ENCODE peak calls at places on chromosomes 5 and 9, in ten cellular contexts. P is HCT116; I is heart right ventricle; U is tibial nerve; W is CD4-positive, alpha-beta T cell; Z is right atrium auricular region; F is PC-3; H is PC-9; O is CD4-positive, CD25-positive, alpha-beta regulatory T cell; A is endodermal cell. R is an unnamed sample. For H3K27me3 and H3K9me3, the result is how much of the 10 kb centered on the place peaks cover.

GRCh38 chr9:122116040-122116439 is 22.9 kb upstream of the TTLL11 start:
- DNase-seq in P (no peak), I (no peak), U (no peak), W (no peak), Z (no peak), F (no peak), H (no peak), O (no peak), A (peak), R (no peak)

GRCh38 chr9:94479757-94480156 is 75.1 kb upstream of the PCAT7 start:
- DNase-seq in P (no peak), I (no peak), U (no peak), W (no peak), Z (no peak), F (no peak), H (no peak), O (no peak), A (no peak), R (no peak)

GRCh38 chr5:83608122-83608521 is 112.5 kb downstream of the HAPLN1 start:
- DNase-seq in P (peak), I (no peak), U (no peak), W (no peak), Z (no peak), F (peak), H (peak), O (no peak), A (peak), R (no peak)

GRCh38 chr5:76489877-76490688 is 87.0 kb downstream of the IQGAP2 start:
- DNase-seq in P (no peak), I (no peak), U (no peak), W (no peak), Z (no peak), F (no peak), H (no peak), O (no peak), A (no peak), R (no peak)

GRCh38 chr5:15499528-15500325 is at the start of gene FBXL7:
- DNase-seq in P (no peak), I (peak), U (peak), W (no peak), Z (peak), F (peak), H (no peak), O (no peak), A (peak), R (no peak)

GRCh38 chr5:24208540-24209141 is 436.1 kb downstream of the CDH10 start:
- DNase-seq in P (no peak), I (no peak), U (no peak), W (no peak), Z (no peak), F (no peak), H (no peak), O (no peak), A (peak), R (no peak)

GRCh38 chr5:141874262-141874964 is 3.8 kb downstream of the PCDH1 start:
- DNase-seq in P (no peak), I (no peak), U (no peak), W (no peak), Z (no peak), F (no peak), H (peak), O (no peak), A (peak), R (no peak)

GRCh38 chr9:93182572-93182971 is 1.4 kb upstream of the WNK2 start:
- DNase-seq in P (no peak), I (no peak), U (no peak), W (no peak), Z (no peak), F (no peak), H (no peak), O (no peak), A (no peak), R (no peak)

GRCh38 chr9:130448035-130448624 is 3.4 kb downstream of the ASS1 start:
- DNase-seq in P (no peak), I (no peak), U (no peak), W (no peak), Z (no peak), F (no peak), H (peak), O (no peak), A (no peak), R (no peak)

GRCh38 chr5:53490747-53491146 is 10.3 kb downstream of the FST start:
- DNase-seq in P (no peak), I (no peak), U (no peak), W (no peak), Z (no peak), F (no peak), H (no peak), O (no peak), A (no peak), R (no peak)

GRCh38 chr5:125786021-125786420 is 637.2 kb upstream of the GRAMD2B start:
- DNase-seq in P (no peak), I (no peak), U (no peak), W (no peak), Z (no peak), F (no peak), H (no peak), O (no peak), A (no peak), R (no peak)

GRCh38 chr5:167889276-167889675 is 402.2 kb upstream of the WWC1 start:
- DNase-seq in P (no peak), I (no peak), U (no peak), W (no peak), Z (no peak), F (no peak), H (no peak), O (no peak), A (no peak), R (no peak)

GRCh38 chr9:89477811-89478583 is 19.9 kb downstream of the SEMA4D start:
- DNase-seq in P (no peak), I (no peak), U (no peak), W (no peak), Z (no peak), F (peak), H (peak), O (peak), A (no peak), R (no peak)

GRCh38 chr9:116151966-116152381 is 1.6 kb upstream of the PAPPA start:
- DNase-seq in P (no peak), I (no peak), U (no peak), W (no peak), Z (no peak), F (peak), H (peak), O (no peak), A (no peak), R (no peak)

GRCh38 chr5:110134963-110135935 is 445.5 kb downstream of the MAN2A1 start:
- DNase-seq in P (no peak), I (no peak), U (no peak), W (no peak), Z (no peak), F (no peak), H (no peak), O (no peak), A (no peak), R (no peak)

GRCh38 chr9:134671341-134672113 is 29.9 kb downstream of the COL5A1 start:
- DNase-seq in P (no peak), I (no peak), U (no peak), W (no peak), Z (no peak), F (no peak), H (no peak), O (no peak), A (no peak), R (no peak)

GRCh38 chr5:10276691-10277090 is 26.6 kb downstream of the CCT5 start:
- DNase-seq in P (no peak), I (no peak), U (no peak), W (no peak), Z (no peak), F (no peak), H (no peak), O (no peak), A (no peak), R (no peak)

GRCh38 chr9:90141723-90142122 is 500.9 kb downstream of the DIRAS2 start:
- DNase-seq in P (no peak), I (no peak), U (no peak), W (no peak), Z (no peak), F (peak), H (no peak), O (peak), A (no peak), R (no peak)

GRCh38 chr9:86054695-86055094 is 44.7 kb downstream of the GOLM1 start:
- DNase-seq in P (no peak), I (no peak), U (no peak), W (no peak), Z (no peak), F (no peak), H (no peak), O (no peak), A (no peak), R (no peak)

GRCh38 chr9:34544035-34544434 is 21.2 kb upstream of the ENHO start:
- DNase-seq in P (no peak), I (no peak), U (no peak), W (no peak), Z (no peak), F (no peak), H (no peak), O (no peak), A (no peak), R (no peak)

GRCh38 chr9:125700791-125701190 is 6.2 kb downstream of the MAPKAP1 start:
- DNase-seq in P (no peak), I (no peak), U (no peak), W (no peak), Z (no peak), F (no peak), H (no peak), O (no peak), A (peak), R (no peak)

GRCh38 chr9:111356567-111357244 is 26.7 kb upstream of the OR2K2 start:
- DNase-seq in P (peak), I (no peak), U (no peak), W (no peak), Z (no peak), F (peak), H (peak), O (no peak), A (no peak), R (peak)

GRCh38 chr5:136018814-136019777 is 9.7 kb upstream of the TGFBI start:
- DNase-seq in P (no peak), I (no peak), U (peak), W (no peak), Z (no peak), F (no peak), H (no peak), O (no peak), A (peak), R (no peak)

GRCh38 chr5:174837919-174838902 is 113.8 kb downstream of the MSX2 start:
- DNase-seq in P (peak), I (no peak), U (no peak), W (no peak), Z (no peak), F (peak), H (no peak), O (no peak), A (peak), R (no peak)

GRCh38 chr9:127608104-127608966 is 3.7 kb upstream of the STXBP1 start:
- DNase-seq in P (peak), I (peak), U (peak), W (peak), Z (no peak), F (peak), H (peak), O (peak), A (peak), R (no peak)

GRCh38 chr5:68033029-68033428 is 182.5 kb upstream of the PIK3R1 start:
- DNase-seq in P (no peak), I (no peak), U (no peak), W (no peak), Z (no peak), F (no peak), H (no peak), O (no peak), A (no peak), R (no peak)

GRCh38 chr5:136028090-136028489 is 698 bp upstream of the TGFBI start:
- DNase-seq in P (no peak), I (no peak), U (no peak), W (no peak), Z (no peak), F (no peak), H (peak), O (no peak), A (peak), R (no peak)

GRCh38 chr5:73812962-73813588 is 187.1 kb downstream of the ARHGEF28 start:
- DNase-seq in P (no peak), I (no peak), U (no peak), W (no peak), Z (no peak), F (no peak), H (no peak), O (no peak), A (no peak), R (no peak)

GRCh38 chr9:73577867-73578266 is 426.2 kb downstream of the ANXA1 start:
- DNase-seq in P (no peak), I (no peak), U (no peak), W (no peak), Z (no peak), F (peak), H (no peak), O (no peak), A (no peak), R (no peak)

GRCh38 chr9:127961613-127962150 is 19.1 kb downstream of the EEIG1 start:
- DNase-seq in P (no peak), I (peak), U (no peak), W (no peak), Z (no peak), F (no peak), H (no peak), O (no peak), A (no peak), R (no peak)

GRCh38 chr5:158538506-158539074 is 561.1 kb downstream of the EBF1 start:
- DNase-seq in P (no peak), I (no peak), U (no peak), W (no peak), Z (no peak), F (no peak), H (no peak), O (no peak), A (peak), R (no peak)

GRCh38 chr5:13985736-13986418 is 41.4 kb upstream of the DNAH5 start:
- DNase-seq in P (peak), I (no peak), U (no peak), W (no peak), Z (peak), F (peak), H (peak), O (no peak), A (no peak), R (peak)

GRCh38 chr5:33470544-33470943 is 29.8 kb downstream of the TARS1 start:
- DNase-seq in P (peak), I (no peak), U (no peak), W (no peak), Z (no peak), F (peak), H (peak), O (no peak), A (peak), R (no peak)

GRCh38 chr5:6572825-6573380 is 59.9 kb downstream of the NSUN2 start:
- DNase-seq in P (no peak), I (no peak), U (no peak), W (no peak), Z (peak), F (no peak), H (no peak), O (no peak), A (no peak), R (no peak)

GRCh38 chr5:157538311-157538710 is 37.3 kb downstream of the ADAM19 start:
- DNase-seq in P (no peak), I (no peak), U (no peak), W (no peak), Z (no peak), F (no peak), H (no peak), O (no peak), A (no peak), R (no peak)

GRCh38 chr5:78639811-78640210 is 8.8 kb downstream of the LHFPL2 start:
- DNase-seq in P (no peak), I (no peak), U (no peak), W (no peak), Z (no peak), F (no peak), H (no peak), O (no peak), A (no peak), R (no peak)

GRCh38 chr5:105134328-105134727 is 1571.7 kb upstream of the NUDT12 start:
- DNase-seq in P (no peak), I (no peak), U (no peak), W (no peak), Z (no peak), F (no peak), H (no peak), O (no peak), A (no peak), R (no peak)

GRCh38 chr5:105132578-105132977 is 1570.0 kb upstream of the NUDT12 start:
- DNase-seq in P (no peak), I (no peak), U (no peak), W (no peak), Z (no peak), F (no peak), H (no peak), O (no peak), A (no peak), R (no peak)

GRCh38 chr5:105131045-105131444 is 1568.5 kb upstream of the NUDT12 start:
- DNase-seq in P (no peak), I (no peak), U (no peak), W (no peak), Z (no peak), F (peak), H (no peak), O (no peak), A (no peak), R (no peak)

GRCh38 chr5:105133087-105133486 is 1570.5 kb upstream of the NUDT12 start:
- DNase-seq in P (no peak), I (no peak), U (no peak), W (no peak), Z (no peak), F (no peak), H (no peak), O (no peak), A (no peak), R (no peak)
- H3K27me3 ChIP-seq in P (under half), I (under half), U (under half), W (under half), Z (under half), F (under half), H (under half), O (under half), A (under half), R (under half)

DNA sequence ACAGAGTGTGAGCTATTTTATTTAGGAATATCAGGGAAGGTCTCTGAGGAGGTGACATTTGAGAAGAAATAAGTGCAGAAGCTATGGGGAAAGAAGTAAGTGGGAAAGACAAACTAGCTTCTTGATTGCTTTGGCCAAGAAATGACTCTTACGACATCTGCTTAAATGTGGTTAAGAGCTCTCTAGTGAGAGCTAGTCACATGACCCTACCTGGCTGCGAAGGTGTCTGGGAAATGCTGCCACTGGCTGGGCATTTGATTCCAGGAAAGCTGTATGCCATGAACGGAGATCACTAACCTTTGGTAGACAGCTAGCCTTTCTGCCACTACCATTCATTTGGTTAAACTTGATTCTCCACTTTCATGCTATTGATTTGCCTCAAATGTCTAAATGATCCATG is 80.1 kb downstream of the KIAA0825 start:
- DNase-seq in P (no peak), I (no peak), U (no peak), W (no peak), Z (no peak), F (no peak), H (no peak), O (no peak), A (no peak), R (no peak)
- H3K9me3 ChIP-seq in P (under half), I (under half), U (under half), W (under half), Z (under half), F (under half), H (under half), O (under half), A (half or more), R (under half)

GRCh38 chr5:131496400-131496713 is 138.7 kb downstream of the RAPGEF6 start:
- DNase-seq in P (no peak), I (no peak), U (no peak), W (no peak), Z (no peak), F (no peak), H (no peak), O (no peak), A (no peak), R (no peak)

GRCh38 chr5:131491749-131492148 is 143.3 kb downstream of the RAPGEF6 start:
- DNase-seq in P (no peak), I (no peak), U (no peak), W (no peak), Z (no peak), F (no peak), H (no peak), O (no peak), A (no peak), R (no peak)

DNA sequence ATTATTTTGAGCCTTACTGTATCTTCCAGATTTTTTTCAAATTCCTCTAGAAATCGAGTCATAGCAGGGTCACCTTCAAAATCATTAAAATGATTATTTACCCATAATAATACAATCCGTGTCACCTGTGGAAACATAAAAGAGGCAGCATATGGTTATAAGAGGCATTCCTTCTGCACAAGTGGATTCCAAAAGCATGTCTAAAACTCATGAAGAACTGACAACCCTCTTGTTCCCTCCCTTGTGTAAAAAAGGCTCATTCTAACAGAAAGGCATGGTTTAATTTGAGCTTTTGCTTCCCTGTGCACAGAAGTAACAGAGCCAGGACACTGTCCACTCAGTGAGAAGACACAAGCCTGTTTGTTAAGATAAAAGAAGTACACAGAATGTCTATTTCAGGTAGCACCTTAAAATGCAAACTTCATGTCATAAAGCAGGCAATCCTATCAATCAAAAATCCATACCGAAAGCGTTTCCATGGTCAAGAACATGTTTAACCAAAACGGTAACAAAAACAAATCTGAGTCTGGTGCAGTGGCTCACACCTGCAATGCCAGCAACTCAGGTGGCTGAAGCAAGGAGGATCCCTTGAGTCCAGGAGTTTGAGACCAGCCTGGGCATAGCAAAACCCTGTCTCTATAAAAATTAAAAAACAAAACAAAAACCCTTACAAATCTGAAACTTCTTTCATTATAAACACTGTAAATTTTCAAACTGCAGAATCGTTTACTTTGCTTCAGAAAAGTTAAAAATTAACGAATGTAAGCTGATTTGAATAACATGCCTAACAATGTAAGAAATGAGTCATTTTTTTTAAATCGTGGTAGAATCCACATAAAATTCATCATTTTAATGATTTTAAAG is 139.3 kb downstream of the RAPGEF6 start:
- DNase-seq in P (no peak), I (no peak), U (no peak), W (no peak), Z (no peak), F (no peak), H (no peak), O (no peak), A (no peak), R (no peak)
- H3K27me3 ChIP-seq in P (under half), I (under half), U (under half), W (under half), Z (under half), F (under half), H (under half), O (under half), A (under half), R (under half)

GRCh38 chr5:26034813-26035212 is 1003.6 kb downstream of the CDH9 start:
- DNase-seq in P (no peak), I (no peak), U (no peak), W (no peak), Z (no peak), F (peak), H (no peak), O (no peak), A (no peak), R (no peak)
- H3K9me3 ChIP-seq in P (under half), I (under half), U (under half), W (under half), Z (under half), F (under half), H (under half), O (under half), A (under half), R (under half)